ENCODE peak calls at places on chromosomes 6 and 20, in eight cellular contexts. I is effector memory CD4-positive, alpha-beta T cell; V is neuronal stem cell; T is right lobe of liver; Y is MM.1S; C is CD8-positive, alpha-beta T cell; A is pancreas; L is CD4-positive, alpha-beta memory T cell. Q is an unnamed sample.
A peak's percentile ranks its signal among the peaks of the same experiment; 100 is the strongest.

GRCh38 chr6:147540075-147540474 is 31.6 kb downstream of the SAMD5 start:
- DNase-seq in I (no peak), V (no peak), T (no peak), Y (no peak), C (no peak), A (no peak), L (no peak), Q (no peak)

GRCh38 chr6:32129297-32130088 is 595 bp downstream of the FKBPL start:
- DNase-seq in I (no peak), V (no peak), T (no peak), Y (no peak), C (no peak), A (no peak), L (no peak), Q (no peak)

GRCh38 chr6:87731818-87732661 is 30.0 kb upstream of the AKIRIN2 start:
- DNase-seq in I (no peak), V (no peak), T (peak; percentile 86), Y (no peak), C (peak; percentile 53), A (peak; percentile 89), L (peak; percentile 65), Q (no peak)

GRCh38 chr6:28280595-28281287 is 631 bp upstream of the PGBD1 start:
- DNase-seq in I (no peak), V (no peak), T (no peak), Y (no peak), C (no peak), A (no peak), L (no peak), Q (no peak)

GRCh38 chr6:37236921-37237320 is 20.7 kb upstream of the TBC1D22B start:
- DNase-seq in I (no peak), V (no peak), T (no peak), Y (no peak), C (no peak), A (no peak), L (no peak), Q (no peak)

GRCh38 chr6:114389111-114389510 is 46.3 kb upstream of the HS3ST5 start:
- DNase-seq in I (no peak), V (no peak), T (no peak), Y (no peak), C (no peak), A (no peak), L (no peak), Q (no peak)

GRCh38 chr6:152428126-152428525 is 209.0 kb downstream of the SYNE1 start:
- DNase-seq in I (no peak), V (no peak), T (no peak), Y (no peak), C (no peak), A (no peak), L (no peak), Q (no peak)

GRCh38 chr20:46027245-46027853 is 1.7 kb upstream of the SLC12A5 start:
- DNase-seq in I (no peak), V (peak; percentile 78), T (no peak), Y (peak; percentile 50), C (peak; percentile 37), A (no peak), L (peak; percentile 30), Q (no peak)

GRCh38 chr6:3231213-3232016 is 4.0 kb upstream of the TUBB2B start:
- DNase-seq in I (no peak), V (peak; percentile 83), T (peak; percentile 79), Y (no peak), C (no peak), A (peak; percentile 83), L (no peak), Q (no peak)

DNA sequence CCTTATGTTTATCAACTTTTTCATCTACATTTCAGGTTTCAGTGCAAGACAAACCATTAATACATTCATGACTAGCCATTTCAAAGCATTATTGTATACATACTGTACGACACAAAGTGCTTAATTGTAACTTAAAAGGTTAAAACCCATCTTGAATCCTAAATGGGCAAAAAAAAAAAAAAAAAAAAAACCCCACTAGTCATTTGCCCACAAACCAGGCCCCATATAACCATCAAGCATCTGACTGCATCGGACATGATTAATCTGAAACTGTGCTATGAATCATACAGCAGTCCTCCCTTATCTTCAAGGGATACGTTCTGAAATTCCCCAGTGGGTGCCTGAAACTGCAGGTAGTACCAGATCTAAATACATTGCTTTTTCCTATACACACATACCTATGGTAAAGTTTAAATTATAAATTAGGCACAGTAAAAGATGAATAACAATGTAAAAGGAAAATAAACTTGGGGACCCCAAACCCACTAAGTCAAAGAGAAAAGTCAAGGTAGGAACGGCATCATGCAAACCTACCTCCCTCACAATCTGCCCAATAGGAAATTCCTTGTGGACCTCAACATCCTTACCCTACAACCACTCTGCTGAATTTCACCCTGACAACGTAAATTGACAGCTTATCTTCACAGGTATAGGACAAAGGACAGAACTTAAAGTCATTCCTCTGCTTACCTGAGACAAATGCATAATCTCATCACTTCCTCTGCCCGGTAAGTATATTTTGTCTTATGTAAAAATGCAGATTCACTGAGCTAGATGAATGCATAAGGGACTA is 14.3 kb downstream of the B4GALT5 start:
- DNase-seq in I (peak; percentile 13), V (no peak), T (no peak), Y (no peak), C (no peak), A (no peak), L (no peak), Q (no peak)
- H3K27ac ChIP-seq in I (no peak overlapping the region), V (no peak overlapping the region), T (no peak overlapping the region), Y (no peak overlapping the region), C (no peak overlapping the region), A (peak overlapping the region; percentile 81), L (no peak overlapping the region), Q (no peak overlapping the region)

GRCh38 chr6:12293931-12294800 is 4.0 kb downstream of the EDN1 start:
- DNase-seq in I (no peak), V (no peak), T (no peak), Y (no peak), C (no peak), A (no peak), L (no peak), Q (no peak)

GRCh38 chr6:12296255-12296573 is 6.1 kb downstream of the EDN1 start:
- DNase-seq in I (no peak), V (no peak), T (no peak), Y (no peak), C (no peak), A (no peak), L (no peak), Q (no peak)

GRCh38 chr6:12295558-12296254 is 5.5 kb downstream of the EDN1 start:
- DNase-seq in I (no peak), V (no peak), T (no peak), Y (no peak), C (no peak), A (no peak), L (no peak), Q (no peak)

GRCh38 chr6:12296604-12297003 is 6.4 kb downstream of the EDN1 start:
- DNase-seq in I (no peak), V (no peak), T (no peak), Y (no peak), C (no peak), A (no peak), L (no peak), Q (no peak)

DNA sequence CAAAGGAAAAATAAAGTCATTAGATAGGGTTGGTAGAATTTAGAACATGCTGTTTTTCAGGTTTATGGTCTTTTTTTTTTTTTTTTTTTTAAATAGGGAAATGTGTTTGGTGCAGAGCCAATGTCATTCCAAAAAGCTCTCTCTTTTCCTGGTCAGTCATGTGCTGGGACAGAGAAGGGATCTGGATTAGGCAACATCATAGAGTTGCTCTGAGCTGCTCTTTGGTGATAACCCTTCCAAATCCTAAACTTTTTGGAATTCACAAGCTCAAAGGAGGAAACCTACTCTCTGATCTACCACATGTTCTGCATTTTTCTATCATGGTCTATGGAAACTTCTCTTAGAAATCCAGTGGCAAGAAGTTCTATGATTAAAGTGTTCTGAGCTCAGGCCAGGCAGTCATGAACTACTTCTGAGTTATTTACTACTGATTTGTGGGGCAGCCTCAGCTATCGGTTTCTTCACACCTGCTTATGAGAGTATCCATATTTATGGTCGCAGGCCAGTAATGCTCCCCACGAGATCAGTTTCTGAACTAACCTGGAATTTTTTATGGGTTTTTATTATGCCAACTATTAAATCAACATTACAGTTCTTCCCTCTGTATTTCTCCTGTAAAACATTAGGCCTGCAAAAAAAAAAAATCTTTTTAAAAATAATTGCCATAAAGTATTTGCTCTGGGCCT is 4.8 kb downstream of the EDN1 start:
- DNase-seq in I (no peak), V (no peak), T (no peak), Y (no peak), C (no peak), A (no peak), L (no peak), Q (no peak)
- H3K36me3 ChIP-seq in I (no peaks in the 10 kb centered on the region), V (no peaks in the 10 kb centered on the region), T (no peaks in the 10 kb centered on the region), Y (no peaks in the 10 kb centered on the region), C (no peaks in the 10 kb centered on the region), A (no peaks in the 10 kb centered on the region), L (no peaks in the 10 kb centered on the region), Q (no peaks in the 10 kb centered on the region)

GRCh38 chr20:35826361-35826760 is 54.5 kb downstream of the PHF20 start:
- DNase-seq in I (no peak), V (no peak), T (no peak), Y (no peak), C (no peak), A (no peak), L (no peak), Q (no peak)

GRCh38 chr20:35823147-35823546 is 51.3 kb downstream of the PHF20 start:
- DNase-seq in I (no peak), V (no peak), T (no peak), Y (no peak), C (no peak), A (no peak), L (no peak), Q (no peak)

GRCh38 chr20:35820715-35821114 is 48.9 kb downstream of the PHF20 start:
- DNase-seq in I (no peak), V (no peak), T (no peak), Y (no peak), C (no peak), A (no peak), L (no peak), Q (no peak)

GRCh38 chr20:35823937-35824336 is 52.1 kb downstream of the PHF20 start:
- DNase-seq in I (no peak), V (no peak), T (no peak), Y (no peak), C (no peak), A (no peak), L (no peak), Q (no peak)

GRCh38 chr20:35821807-35822242 is 50.0 kb downstream of the PHF20 start:
- DNase-seq in I (no peak), V (no peak), T (no peak), Y (no peak), C (no peak), A (no peak), L (no peak), Q (no peak)
- H3K27ac ChIP-seq in I (no peak overlapping the region), V (no peak overlapping the region), T (no peak overlapping the region), Y (no peak overlapping the region), C (no peak overlapping the region), A (no peak overlapping the region), L (no peak overlapping the region), Q (no peak overlapping the region)

DNA sequence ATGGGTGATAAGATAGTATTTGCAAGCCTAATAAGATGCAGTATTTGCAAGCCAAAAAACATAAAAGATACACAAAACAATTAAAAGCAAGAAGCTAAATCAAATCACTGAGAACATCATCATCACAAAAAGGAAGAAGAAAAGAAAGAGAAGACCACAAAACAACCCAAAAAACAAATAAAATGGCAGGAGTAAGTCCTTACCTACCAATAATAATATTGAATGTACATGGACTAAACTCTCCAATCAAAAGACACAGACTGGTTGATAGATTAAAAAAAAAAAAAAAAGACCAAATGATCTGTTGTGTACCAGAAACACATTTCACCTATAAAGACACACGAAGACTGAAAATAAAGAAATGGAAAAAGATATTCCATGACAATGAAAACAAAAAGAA is 37.7 kb downstream of the ECHDC1 start:
- DNase-seq in I (no peak), V (no peak), T (no peak), Y (no peak), C (no peak), A (no peak), L (no peak), Q (no peak)
- H3K36me3 ChIP-seq in I (peaks cover 7% of the 10 kb centered on the region), V (no peaks in the 10 kb centered on the region), T (no peaks in the 10 kb centered on the region), Y (no peaks in the 10 kb centered on the region), C (no peaks in the 10 kb centered on the region), A (no peaks in the 10 kb centered on the region), L (no peaks in the 10 kb centered on the region), Q (no peaks in the 10 kb centered on the region)

GRCh38 chr6:106476326-106477105 is 116.0 kb downstream of the CRYBG1 start:
- DNase-seq in I (no peak), V (no peak), T (no peak), Y (no peak), C (no peak), A (no peak), L (no peak), Q (no peak)
- H3K27ac ChIP-seq in I (no peak overlapping the region), V (no peak overlapping the region), T (no peak overlapping the region), Y (no peak overlapping the region), C (no peak overlapping the region), A (no peak overlapping the region), L (no peak overlapping the region), Q (no peak overlapping the region)

Q was measured in CD8-positive, alpha-beta memory T cell.